ENCODE peak calls at places on chromosomes 11 and 22, in seven cellular contexts. Q is mammary epithelial cell, L is IMR-90, E is fibroblast of lung, C is brain microvascular endothelial cell, O is SJSA1, D is tibial artery. A is an unnamed sample.

GRCh38 chr11:46296520-46297448 is 19.3 kb downstream of the CREB3L1 start:
- DNase-seq in O (peak; percentile 92), D (no peak), Q (no peak), L (peak; percentile 98), E (peak; percentile 99), C (peak; percentile 98), A (no peak)

GRCh38 chr11:20118209-20118608 is 42.1 kb downstream of the DBX1 start:
- DNase-seq in Q (no peak), C (no peak), D (no peak), O (no peak), L (no peak), E (no peak), A (no peak)

GRCh38 chr11:24575392-24575791 is 78.5 kb downstream of the LUZP2 start:
- DNase-seq in L (peak; percentile 75), Q (no peak), O (no peak), D (no peak), E (peak; percentile 82), C (peak; percentile 36), A (no peak)

GRCh38 chr11:19715373-19715772 is 2.7 kb downstream of the NAV2 start:
- DNase-seq in L (peak; percentile 98), Q (peak; percentile 95), D (peak; percentile 74), O (peak; percentile 62), E (peak; percentile 95), C (peak; percentile 91), A (no peak)

GRCh38 chr22:20203142-20204099 is 52.6 kb upstream of the CCDC188 start:
- DNase-seq in Q (no peak), C (no peak), E (peak; percentile 45), L (peak; percentile 1), D (no peak), O (no peak), A (peak; percentile 59)

GRCh38 chr11:103594283-103594682 is 442.2 kb upstream of the DDI1 start:
- DNase-seq in Q (peak; percentile 23), L (no peak), C (no peak), O (no peak), E (no peak), D (no peak), A (no peak)

GRCh38 chr11:1172729-1173117 is 15.0 kb downstream of the MUC5AC start:
- DNase-seq in O (no peak), Q (no peak), E (no peak), D (no peak), C (no peak), L (no peak), A (no peak)

GRCh38 chr22:31080164-31080847 is 812 bp upstream of the SMTN start:
- DNase-seq in E (no peak), C (no peak), D (no peak), L (no peak), O (no peak), Q (no peak), A (no peak)

GRCh38 chr11:91694331-91694730 is 530.3 kb upstream of the FAT3 start:
- DNase-seq in L (no peak), D (no peak), C (no peak), O (no peak), Q (no peak), E (no peak), A (no peak)

GRCh38 chr22:41401781-41402648 is 20.3 kb downstream of the TEF start:
- DNase-seq in C (peak; percentile 6), O (peak; percentile 34), E (peak; percentile 35), D (peak; percentile 94), L (peak; percentile 79), Q (peak; percentile 70), A (peak; percentile 92)

GRCh38 chr11:124769804-124770774 is 8.0 kb upstream of the ESAM start:
- DNase-seq in Q (no peak), D (no peak), L (peak; percentile 35), C (peak; percentile 76), O (peak; percentile 89), E (peak; percentile 61), A (no peak)

GRCh38 chr11:2300290-2300935 is 1.3 kb downstream of the C11orf21 start:
- DNase-seq in Q (no peak), L (no peak), O (no peak), C (no peak), D (no peak), E (no peak), A (no peak)

GRCh38 chr22:37401401-37401859 is 25.8 kb downstream of the ELFN2 start:
- DNase-seq in E (peak; percentile 62), D (no peak), O (no peak), Q (no peak), L (peak; percentile 23), C (no peak), A (no peak)

GRCh38 chr11:128716661-128717210 is 22.9 kb downstream of the FLI1 start:
- DNase-seq in L (peak; percentile 62), E (peak; percentile 90), Q (no peak), D (no peak), C (peak; percentile 53), O (peak; percentile 77), A (no peak)

GRCh38 chr11:8717876-8718753 is 35.5 kb downstream of the RPL27A start:
- DNase-seq in C (peak; percentile 72), L (peak; percentile 97), O (peak; percentile 81), Q (peak; percentile 33), D (peak; percentile 86), E (peak; percentile 95), A (no peak)

GRCh38 chr11:126840975-126841374 is 159.6 kb downstream of the KIRREL3 start:
- DNase-seq in C (no peak), E (no peak), D (no peak), Q (no peak), L (no peak), O (no peak), A (no peak)

GRCh38 chr22:45880732-45881523 is 96.0 kb downstream of the WNT7B start:
- DNase-seq in D (peak; percentile 59), Q (no peak), C (no peak), L (no peak), O (no peak), E (no peak), A (no peak)

GRCh38 chr11:63920870-63921417 is 4.0 kb upstream of the RCOR2 start:
- DNase-seq in E (no peak), Q (no peak), L (no peak), C (no peak), O (no peak), D (no peak), A (no peak)

GRCh38 chr11:123103326-123103980 is 41.5 kb upstream of the HSPA8 start:
- DNase-seq in L (peak; percentile 75), C (peak; percentile 46), D (peak; percentile 78), Q (peak; percentile 27), O (peak; percentile 58), E (peak; percentile 61), A (peak; percentile 25)

GRCh38 chr11:66002648-66003225 is 434 bp downstream of the BANF1 start:
- DNase-seq in L (peak; percentile 48), O (peak; percentile 62), E (peak; percentile 37), C (no peak), Q (no peak), D (peak; percentile 80), A (peak; percentile 87)

GRCh38 chr11:66004186-66004585 is 1.9 kb downstream of the BANF1 start:
- DNase-seq in O (no peak), Q (no peak), D (no peak), E (no peak), L (no peak), C (no peak), A (no peak)

GRCh38 chr11:66006134-66006890 is 4.0 kb downstream of the BANF1 start:
- DNase-seq in D (no peak), C (no peak), E (no peak), L (no peak), O (no peak), Q (no peak), A (no peak)

GRCh38 chr11:66003291-66003690 is 988 bp downstream of the BANF1 start:
- DNase-seq in C (no peak), D (no peak), Q (no peak), L (no peak), E (no peak), O (no peak), A (no peak)

GRCh38 chr11:66001941-66002647 is at the start of the genes BANF1 and EIF1AD:
- DNase-seq in E (peak; percentile 99), Q (peak; percentile 99), D (peak; percentile 96), L (peak; percentile 98), C (peak; percentile 95), O (peak; percentile 100), A (peak; percentile 93)
- H3K36me3 ChIP-seq in E (peaks cover 17% of the 10 kb centered on the region), Q (peaks cover 25% of the 10 kb centered on the region), D (peaks cover 38% of the 10 kb centered on the region), L (peaks cover 36% of the 10 kb centered on the region), C (peaks cover 39% of the 10 kb centered on the region), O (peaks cover 83% of the 10 kb centered on the region), A (peaks cover 2% of the 10 kb centered on the region)

GRCh38 chr11:67281552-67282150 is 7.5 kb upstream of the ANKRD13D start:
- DNase-seq in Q (no peak), L (no peak), O (no peak), D (peak; percentile 58), E (no peak), C (no peak), A (peak; percentile 28)
- H3K36me3 ChIP-seq in Q (peaks cover 21% of the 10 kb centered on the region), L (peaks cover 66% of the 10 kb centered on the region), O (peaks cover 98% of the 10 kb centered on the region), D (peaks cover 71% of the 10 kb centered on the region), E (peaks cover 41% of the 10 kb centered on the region), C (peaks cover 67% of the 10 kb centered on the region), A (peaks cover 46% of the 10 kb centered on the region)

GRCh38 chr11:94224078-94224477 is 80.3 kb upstream of the IZUMO1R start:
- DNase-seq in C (no peak), E (no peak), Q (no peak), L (peak; percentile 12), O (no peak), D (no peak), A (no peak)
- H3K36me3 ChIP-seq in C (no peaks in the 10 kb centered on the region), E (no peaks in the 10 kb centered on the region), Q (no peaks in the 10 kb centered on the region), L (no peaks in the 10 kb centered on the region), O (no peaks in the 10 kb centered on the region), D (no peaks in the 10 kb centered on the region), A (no peaks in the 10 kb centered on the region)

GRCh38 chr11:3664032-3664630 is 7.1 kb downstream of the CHRNA10 start:
- DNase-seq in E (no peak), O (no peak), C (no peak), Q (no peak), D (peak; percentile 39), L (no peak), A (no peak)

GRCh38 chr11:3666023-3666530 is 5.1 kb downstream of the CHRNA10 start:
- DNase-seq in Q (no peak), E (no peak), D (no peak), C (no peak), O (no peak), L (no peak), A (no peak)

GRCh38 chr11:3667149-3668035 is 3.8 kb downstream of the CHRNA10 start:
- DNase-seq in E (no peak), Q (no peak), L (no peak), D (no peak), O (no peak), C (no peak), A (no peak)

GRCh38 chr11:3662856-3663255 is 8.3 kb downstream of the CHRNA10 start:
- DNase-seq in E (no peak), L (no peak), Q (no peak), C (no peak), D (no peak), O (no peak), A (no peak)

DNA sequence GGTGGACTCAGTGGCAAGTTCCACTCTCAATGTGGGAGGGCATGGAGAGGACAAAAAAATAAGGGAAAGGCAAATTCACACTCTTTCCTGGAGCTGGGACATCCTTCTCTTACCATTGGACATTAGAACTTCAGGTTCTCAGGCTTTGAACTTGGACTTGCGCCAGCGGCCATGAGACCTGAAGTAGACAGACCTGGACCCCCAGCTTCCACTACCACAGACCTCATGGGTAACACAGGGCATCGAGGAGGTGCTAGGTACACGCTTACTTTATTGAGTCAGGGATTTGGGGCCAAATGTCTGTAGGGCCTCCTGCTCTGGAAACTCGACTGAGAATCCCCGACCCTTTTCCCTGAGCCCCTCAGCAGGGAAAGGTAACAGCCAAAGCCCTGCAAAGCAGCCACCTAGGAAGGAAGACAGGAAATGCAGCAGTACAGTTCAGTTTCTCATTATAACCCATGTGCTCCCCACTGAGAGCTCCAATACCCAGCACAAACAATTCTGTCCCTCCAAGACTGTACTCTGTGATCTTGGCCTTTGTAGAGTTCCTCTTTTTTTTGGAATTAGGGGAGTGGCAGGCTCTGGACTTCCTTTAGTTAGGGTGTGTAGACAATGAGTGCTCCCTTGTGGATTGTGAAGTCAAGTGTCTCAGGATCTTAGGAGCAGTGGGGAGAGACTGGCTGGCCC is 5.7 kb downstream of the CHRNA10 start:
- DNase-seq in E (no peak), D (peak; percentile 25), L (no peak), C (no peak), Q (no peak), O (no peak), A (no peak)
- H3K36me3 ChIP-seq in E (peaks cover 9% of the 10 kb centered on the region), D (peaks cover 32% of the 10 kb centered on the region), L (peaks cover 27% of the 10 kb centered on the region), C (peaks cover 21% of the 10 kb centered on the region), Q (no peaks in the 10 kb centered on the region), O (peaks cover 56% of the 10 kb centered on the region), A (peaks cover 11% of the 10 kb centered on the region)

A was measured in pancreas.